ENCODE peak calls at places on chromosome 12, in five cellular contexts. One of them, this sample, is unnamed.

GRCh38 chr12:15540469-15540872 is 218.2 kb downstream of the PTPRO start:
- DNase-seq in aorta: no peak
- DNase-seq in upper lobe of right lung: no peak
- DNase-seq in tibial artery: no peak
- DNase-seq in CD8-positive, alpha-beta memory T cell: no peak
- DNase-seq in this sample: no peak

GRCh38 chr12:116222358-116222757 is 55.1 kb downstream of the MED13L start:
- DNase-seq in aorta: no peak
- DNase-seq in upper lobe of right lung: no peak
- DNase-seq in tibial artery: peak; percentile 78
- DNase-seq in CD8-positive, alpha-beta memory T cell: no peak
- DNase-seq in this sample: no peak

GRCh38 chr12:46391630-46392029 is 19.1 kb upstream of the SLC38A2 start:
- DNase-seq in aorta: peak; percentile 48
- DNase-seq in upper lobe of right lung: no peak
- DNase-seq in tibial artery: peak; percentile 29
- DNase-seq in CD8-positive, alpha-beta memory T cell: no peak
- DNase-seq in this sample: no peak

GRCh38 chr12:108603743-108604142 is 5.9 kb upstream of the TMEM119 start:
- DNase-seq in aorta: no peak
- DNase-seq in upper lobe of right lung: no peak
- DNase-seq in tibial artery: no peak
- DNase-seq in CD8-positive, alpha-beta memory T cell: no peak
- DNase-seq in this sample: no peak

GRCh38 chr12:125453751-125454150 is 388.5 kb downstream of the AACS start:
- DNase-seq in aorta: no peak
- DNase-seq in upper lobe of right lung: no peak
- DNase-seq in tibial artery: no peak
- DNase-seq in CD8-positive, alpha-beta memory T cell: no peak
- DNase-seq in this sample: no peak

GRCh38 chr12:10031318-10031717 is 836 bp downstream of the CLEC9A start:
- DNase-seq in aorta: no peak
- DNase-seq in upper lobe of right lung: no peak
- DNase-seq in tibial artery: no peak
- DNase-seq in CD8-positive, alpha-beta memory T cell: no peak
- DNase-seq in this sample: no peak

GRCh38 chr12:111304642-111305071 is 64.2 kb downstream of the PHETA1 start:
- DNase-seq in aorta: no peak
- DNase-seq in upper lobe of right lung: no peak
- DNase-seq in tibial artery: no peak
- DNase-seq in CD8-positive, alpha-beta memory T cell: no peak
- DNase-seq in this sample: no peak

GRCh38 chr12:15088115-15088514 is 115.3 kb downstream of the PDE6H start:
- DNase-seq in aorta: no peak
- DNase-seq in upper lobe of right lung: no peak
- DNase-seq in tibial artery: no peak
- DNase-seq in CD8-positive, alpha-beta memory T cell: no peak
- DNase-seq in this sample: no peak

GRCh38 chr12:101877816-101878811 is 734 bp downstream of the DRAM1 start:
- DNase-seq in aorta: no peak
- DNase-seq in upper lobe of right lung: no peak
- DNase-seq in tibial artery: peak; percentile 25
- DNase-seq in CD8-positive, alpha-beta memory T cell: peak; percentile 48
- DNase-seq in this sample: peak; percentile 11

GRCh38 chr12:74066476-74066875 is 471.2 kb upstream of the ATXN7L3B start:
- DNase-seq in aorta: no peak
- DNase-seq in upper lobe of right lung: peak; percentile 46
- DNase-seq in tibial artery: no peak
- DNase-seq in CD8-positive, alpha-beta memory T cell: no peak
- DNase-seq in this sample: no peak

GRCh38 chr12:115700896-115701465 is 576.5 kb downstream of the MED13L start:
- DNase-seq in aorta: no peak
- DNase-seq in upper lobe of right lung: no peak
- DNase-seq in tibial artery: no peak
- DNase-seq in CD8-positive, alpha-beta memory T cell: no peak
- DNase-seq in this sample: no peak

GRCh38 chr12:124520258-124520657 is 47.2 kb downstream of the NCOR2 start:
- DNase-seq in aorta: peak; percentile 85
- DNase-seq in upper lobe of right lung: peak; percentile 84
- DNase-seq in tibial artery: peak; percentile 65
- DNase-seq in CD8-positive, alpha-beta memory T cell: no peak
- DNase-seq in this sample: no peak

GRCh38 chr12:104549820-104550480 is 93.2 kb downstream of the CHST11 start:
- DNase-seq in aorta: no peak
- DNase-seq in upper lobe of right lung: no peak
- DNase-seq in tibial artery: no peak
- DNase-seq in CD8-positive, alpha-beta memory T cell: no peak
- DNase-seq in this sample: no peak

GRCh38 chr12:66107451-66107915 is 23.1 kb downstream of the LLPH start:
- DNase-seq in aorta: no peak
- DNase-seq in upper lobe of right lung: no peak
- DNase-seq in tibial artery: peak; percentile 64
- DNase-seq in CD8-positive, alpha-beta memory T cell: peak; percentile 60
- DNase-seq in this sample: peak; percentile 69

GRCh38 chr12:53937099-53937498 is 1.5 kb upstream of the HOXC13 start:
- DNase-seq in aorta: no peak
- DNase-seq in upper lobe of right lung: no peak
- DNase-seq in tibial artery: no peak
- DNase-seq in CD8-positive, alpha-beta memory T cell: no peak
- DNase-seq in this sample: no peak

GRCh38 chr12:119069029-119069731 is 87.8 kb downstream of the SRRM4 start:
- DNase-seq in aorta: no peak
- DNase-seq in upper lobe of right lung: no peak
- DNase-seq in tibial artery: no peak
- DNase-seq in CD8-positive, alpha-beta memory T cell: no peak
- DNase-seq in this sample: no peak

GRCh38 chr12:124457287-124458219 is 109.9 kb downstream of the NCOR2 start:
- DNase-seq in aorta: peak; percentile 92
- DNase-seq in upper lobe of right lung: peak; percentile 83
- DNase-seq in tibial artery: peak; percentile 95
- DNase-seq in CD8-positive, alpha-beta memory T cell: peak; percentile 65
- DNase-seq in this sample: peak; percentile 58

GRCh38 chr12:68794653-68795253 is 13.2 kb upstream of the MDM2 start:
- DNase-seq in aorta: no peak
- DNase-seq in upper lobe of right lung: no peak
- DNase-seq in tibial artery: no peak
- DNase-seq in CD8-positive, alpha-beta memory T cell: no peak
- DNase-seq in this sample: no peak

GRCh38 chr12:31594681-31595080 is 3.7 kb upstream of the DENND5B start:
- DNase-seq in aorta: no peak
- DNase-seq in upper lobe of right lung: no peak
- DNase-seq in tibial artery: no peak
- DNase-seq in CD8-positive, alpha-beta memory T cell: no peak
- DNase-seq in this sample: no peak

GRCh38 chr12:11807453-11807852 is 158.0 kb downstream of the ETV6 start:
- DNase-seq in aorta: no peak
- DNase-seq in upper lobe of right lung: no peak
- DNase-seq in tibial artery: no peak
- DNase-seq in CD8-positive, alpha-beta memory T cell: no peak
- DNase-seq in this sample: no peak

GRCh38 chr12:93982847-93983315 is 165.5 kb upstream of the PLXNC1 start:
- DNase-seq in aorta: no peak
- DNase-seq in upper lobe of right lung: no peak
- DNase-seq in tibial artery: no peak
- DNase-seq in CD8-positive, alpha-beta memory T cell: no peak
- DNase-seq in this sample: no peak

GRCh38 chr12:53659609-53660008 is 16.3 kb downstream of the ATP5MC2 start:
- DNase-seq in aorta: no peak
- DNase-seq in upper lobe of right lung: no peak
- DNase-seq in tibial artery: no peak
- DNase-seq in CD8-positive, alpha-beta memory T cell: no peak
- DNase-seq in this sample: no peak

GRCh38 chr12:120015313-120015712 is 26.3 kb downstream of the BICDL1 start:
- DNase-seq in aorta: no peak
- DNase-seq in upper lobe of right lung: no peak
- DNase-seq in tibial artery: no peak
- DNase-seq in CD8-positive, alpha-beta memory T cell: peak; percentile 52
- DNase-seq in this sample: peak; percentile 34

GRCh38 chr12:110245278-110245868 is 35.7 kb upstream of the ATP2A2 start:
- DNase-seq in aorta: no peak
- DNase-seq in upper lobe of right lung: peak; percentile 68
- DNase-seq in tibial artery: no peak
- DNase-seq in CD8-positive, alpha-beta memory T cell: peak; percentile 60
- DNase-seq in this sample: no peak

GRCh38 chr12:104589215-104589614 is 132.5 kb downstream of the CHST11 start:
- DNase-seq in aorta: no peak
- DNase-seq in upper lobe of right lung: no peak
- DNase-seq in tibial artery: no peak
- DNase-seq in CD8-positive, alpha-beta memory T cell: no peak
- DNase-seq in this sample: no peak

GRCh38 chr12:56158029-56158925 is at the start of gene MYL6:
- DNase-seq in aorta: peak; percentile 97
- DNase-seq in upper lobe of right lung: peak; percentile 93
- DNase-seq in tibial artery: peak; percentile 99
- DNase-seq in CD8-positive, alpha-beta memory T cell: peak; percentile 96
- DNase-seq in this sample: peak; percentile 90

GRCh38 chr12:124917841-124918621 is 3.6 kb upstream of the UBC start:
- DNase-seq in aorta: peak; percentile 40
- DNase-seq in upper lobe of right lung: no peak
- DNase-seq in tibial artery: no peak
- DNase-seq in CD8-positive, alpha-beta memory T cell: no peak
- DNase-seq in this sample: no peak

GRCh38 chr12:117352883-117353282 is 8.5 kb downstream of the NOS1 start:
- DNase-seq in aorta: no peak
- DNase-seq in upper lobe of right lung: no peak
- DNase-seq in tibial artery: no peak
- DNase-seq in CD8-positive, alpha-beta memory T cell: no peak
- DNase-seq in this sample: no peak

GRCh38 chr12:3004655-3005565 is 45.7 kb downstream of the TEAD4 start:
- DNase-seq in aorta: peak; percentile 4
- DNase-seq in upper lobe of right lung: no peak
- DNase-seq in tibial artery: no peak
- DNase-seq in CD8-positive, alpha-beta memory T cell: no peak
- DNase-seq in this sample: no peak

DNA sequence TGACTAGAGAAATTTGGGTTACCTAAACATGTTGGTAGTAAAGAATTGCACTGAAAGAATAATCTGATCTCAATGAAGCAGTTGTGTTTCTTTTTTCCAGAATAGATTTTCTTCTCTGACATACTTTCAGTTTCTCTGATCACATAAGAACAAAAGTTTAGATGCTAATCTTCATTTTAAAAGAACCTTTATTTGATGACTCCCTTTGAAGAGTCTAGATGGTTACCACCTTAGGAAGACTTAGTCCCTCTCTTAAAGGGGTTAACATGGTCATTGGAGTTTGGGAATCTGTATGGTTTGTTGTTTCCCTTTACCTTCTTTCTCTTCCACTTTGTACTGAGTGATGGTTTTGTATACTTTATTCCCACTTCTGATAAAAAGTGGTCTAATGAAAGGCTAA is 58.7 kb downstream of the MON2 start:
- DNase-seq in aorta: no peak
- DNase-seq in upper lobe of right lung: no peak
- DNase-seq in tibial artery: no peak
- DNase-seq in CD8-positive, alpha-beta memory T cell: no peak
- DNase-seq in this sample: no peak
- H3K27ac ChIP-seq in aorta: no peak overlapping the region
- H3K27ac ChIP-seq in upper lobe of right lung: no peak overlapping the region
- H3K27ac ChIP-seq in tibial artery: no peak overlapping the region
- H3K27ac ChIP-seq in CD8-positive, alpha-beta memory T cell: no peak overlapping the region
- H3K27ac ChIP-seq in this sample: no peak overlapping the region

GRCh38 chr12:42162198-42162597 is 17.5 kb upstream of the GXYLT1 start:
- DNase-seq in aorta: no peak
- DNase-seq in upper lobe of right lung: no peak
- DNase-seq in tibial artery: no peak
- DNase-seq in CD8-positive, alpha-beta memory T cell: no peak
- DNase-seq in this sample: no peak
- H3K27ac ChIP-seq in aorta: no peak overlapping the region
- H3K27ac ChIP-seq in upper lobe of right lung: no peak overlapping the region
- H3K27ac ChIP-seq in tibial artery: no peak overlapping the region
- H3K27ac ChIP-seq in CD8-positive, alpha-beta memory T cell: no peak overlapping the region
- H3K27ac ChIP-seq in this sample: no peak overlapping the region

GRCh38 chr12:128818065-128819022 is 5.4 kb downstream of the SLC15A4 start:
- DNase-seq in aorta: peak; percentile 74
- DNase-seq in upper lobe of right lung: no peak
- DNase-seq in tibial artery: no peak
- DNase-seq in CD8-positive, alpha-beta memory T cell: no peak
- DNase-seq in this sample: no peak

GRCh38 chr12:128816643-128816920 is 7.2 kb downstream of the SLC15A4 start:
- DNase-seq in aorta: no peak
- DNase-seq in upper lobe of right lung: no peak
- DNase-seq in tibial artery: no peak
- DNase-seq in CD8-positive, alpha-beta memory T cell: no peak
- DNase-seq in this sample: no peak

GRCh38 chr12:128815779-128816642 is 7.7 kb downstream of the SLC15A4 start:
- DNase-seq in aorta: no peak
- DNase-seq in upper lobe of right lung: no peak
- DNase-seq in tibial artery: no peak
- DNase-seq in CD8-positive, alpha-beta memory T cell: no peak
- DNase-seq in this sample: no peak

GRCh38 chr12:128819293-128820144 is 4.2 kb downstream of the SLC15A4 start:
- DNase-seq in aorta: no peak
- DNase-seq in upper lobe of right lung: no peak
- DNase-seq in tibial artery: no peak
- DNase-seq in CD8-positive, alpha-beta memory T cell: no peak
- DNase-seq in this sample: no peak

GRCh38 chr12:128817115-128818015 is 6.4 kb downstream of the SLC15A4 start:
- DNase-seq in aorta: peak; percentile 84
- DNase-seq in upper lobe of right lung: no peak
- DNase-seq in tibial artery: peak; percentile 71
- DNase-seq in CD8-positive, alpha-beta memory T cell: no peak
- DNase-seq in this sample: no peak
- H3K27ac ChIP-seq in aorta: peak overlapping the region; percentile 60
- H3K27ac ChIP-seq in upper lobe of right lung: no peak overlapping the region
- H3K27ac ChIP-seq in tibial artery: peak overlapping the region; percentile 87
- H3K27ac ChIP-seq in CD8-positive, alpha-beta memory T cell: no peak overlapping the region
- H3K27ac ChIP-seq in this sample: no peak overlapping the region

DNA sequence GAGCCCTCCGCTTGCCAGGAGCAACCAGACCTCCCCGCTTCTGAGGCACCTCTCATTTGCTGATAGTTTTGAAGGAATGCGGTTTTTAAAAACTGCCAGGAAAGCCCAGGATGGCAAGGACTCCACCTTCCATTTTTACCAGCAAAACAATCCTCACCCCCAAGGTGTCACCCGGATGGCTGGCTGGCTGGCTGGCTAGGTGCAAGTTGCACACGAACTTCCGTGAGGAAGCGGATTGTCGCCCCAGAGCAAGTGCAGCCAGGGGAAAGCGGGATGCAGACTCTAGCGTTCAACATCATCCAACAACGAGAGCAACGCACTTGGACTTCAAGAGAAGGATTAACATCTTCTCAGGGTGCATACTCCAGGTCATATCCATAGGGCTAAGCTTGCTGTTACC is 125.4 kb downstream of the RIMBP2 start:
- DNase-seq in aorta: no peak
- DNase-seq in upper lobe of right lung: no peak
- DNase-seq in tibial artery: no peak
- DNase-seq in CD8-positive, alpha-beta memory T cell: no peak
- DNase-seq in this sample: no peak
- H3K27ac ChIP-seq in aorta: no peak overlapping the region
- H3K27ac ChIP-seq in upper lobe of right lung: no peak overlapping the region
- H3K27ac ChIP-seq in tibial artery: no peak overlapping the region
- H3K27ac ChIP-seq in CD8-positive, alpha-beta memory T cell: no peak overlapping the region
- H3K27ac ChIP-seq in this sample: no peak overlapping the region

GRCh38 chr12:88579941-88580871 is at the start of gene KITLG:
- DNase-seq in aorta: peak; percentile 86
- DNase-seq in upper lobe of right lung: peak; percentile 94
- DNase-seq in tibial artery: peak; percentile 81
- DNase-seq in CD8-positive, alpha-beta memory T cell: no peak
- DNase-seq in this sample: no peak
- H3K27ac ChIP-seq in aorta: no peak within 1 kb of the TSS
- H3K27ac ChIP-seq in upper lobe of right lung: peak within 1 kb of the TSS; percentile 81
- H3K27ac ChIP-seq in tibial artery: peak within 1 kb of the TSS; percentile 20
- H3K27ac ChIP-seq in CD8-positive, alpha-beta memory T cell: no peak within 1 kb of the TSS
- H3K27ac ChIP-seq in this sample: no peak within 1 kb of the TSS